ENCODE peak calls at places on chromosomes 4 and X, in ten cellular contexts. I, V, G, Y, W, A, N, F, J and D are unnamed samples.

GRCh38 chr4:164803702-164804101 is 49.8 kb downstream of the SMIM31 start:
- DNase-seq in I (no peak), V (no peak), G (no peak), Y (no peak), W (no peak), A (no peak), N (no peak), F (no peak), J (no peak), D (no peak)

GRCh38 chr4:81555489-81555888 is 83.8 kb upstream of the RASGEF1B start:
- DNase-seq in I (no peak), V (no peak), G (no peak), Y (no peak), W (no peak), A (peak; percentile 61), N (no peak), F (no peak), J (no peak), D (no peak)

GRCh38 chr4:74374128-74374527 is 9.2 kb downstream of the EREG start:
- DNase-seq in I (no peak), V (no peak), G (no peak), Y (no peak), W (no peak), A (no peak), N (no peak), F (no peak), J (no peak), D (no peak)

GRCh38 chr4:81919238-81919637 is 447.5 kb upstream of the RASGEF1B start:
- DNase-seq in I (no peak), V (peak; percentile 1), G (no peak), Y (no peak), W (peak; percentile 1), A (peak; percentile 35), N (no peak), F (no peak), J (no peak), D (no peak)

GRCh38 chr4:143186634-143187033 is 1.9 kb downstream of the USP38 start:
- DNase-seq in I (no peak), V (no peak), G (no peak), Y (no peak), W (peak; percentile 18), A (peak; percentile 21), N (no peak), F (no peak), J (peak; percentile 12), D (no peak)

GRCh38 chr4:150305995-150306394 is 227.8 kb downstream of the DCLK2 start:
- DNase-seq in I (peak; percentile 47), V (no peak), G (no peak), Y (no peak), W (peak; percentile 77), A (no peak), N (no peak), F (no peak), J (no peak), D (no peak)

GRCh38 chr4:153295131-153295755 is 49.2 kb upstream of the MND1 start:
- DNase-seq in I (no peak), V (no peak), G (no peak), Y (no peak), W (no peak), A (no peak), N (no peak), F (no peak), J (no peak), D (no peak)

GRCh38 chrX:106906361-106906760 is 3.2 kb upstream of the RIPPLY1 start:
- DNase-seq in I (no peak), V (no peak), G (no peak), Y (no peak), W (no peak), A (no peak), N (no peak), F (no peak), J (no peak), D (no peak)

GRCh38 chr4:7187691-7188090 is 4.6 kb upstream of the SORCS2 start:
- DNase-seq in I (no peak), V (no peak), G (no peak), Y (no peak), W (no peak), A (no peak), N (no peak), F (no peak), J (no peak), D (no peak)

GRCh38 chrX:130340271-130340670 is 552 bp downstream of the SLC25A14 start:
- DNase-seq in I (no peak), V (no peak), G (no peak), Y (no peak), W (no peak), A (no peak), N (no peak), F (no peak), J (no peak), D (no peak)

GRCh38 chr4:57077550-57078311 is 32.5 kb downstream of the IGFBP7 start:
- DNase-seq in I (no peak), V (no peak), G (no peak), Y (no peak), W (peak; percentile 98), A (no peak), N (no peak), F (no peak), J (no peak), D (no peak)

GRCh38 chr4:139214039-139214534 is 37.1 kb upstream of the ELF2 start:
- DNase-seq in I (no peak), V (peak; percentile 73), G (no peak), Y (no peak), W (peak; percentile 40), A (peak; percentile 93), N (no peak), F (no peak), J (no peak), D (peak; percentile 46)

GRCh38 chr4:151324449-151325319 is 721 bp downstream of the SH3D19 start:
- DNase-seq in I (peak; percentile 73), V (no peak), G (no peak), Y (no peak), W (peak; percentile 57), A (no peak), N (no peak), F (no peak), J (no peak), D (peak; percentile 78)

GRCh38 chr4:82909326-82909725 is 8.8 kb downstream of the THAP9 start:
- DNase-seq in I (no peak), V (no peak), G (no peak), Y (no peak), W (no peak), A (no peak), N (no peak), F (no peak), J (no peak), D (no peak)

GRCh38 chr4:189823611-189824010 is 117.1 kb upstream of the FRG1 start:
- DNase-seq in I (no peak), V (no peak), G (no peak), Y (no peak), W (no peak), A (no peak), N (no peak), F (no peak), J (no peak), D (no peak)

GRCh38 chr4:41178372-41179085 is 35.8 kb downstream of the APBB2 start:
- DNase-seq in I (peak; percentile 8), V (no peak), G (no peak), Y (no peak), W (peak; percentile 96), A (no peak), N (no peak), F (no peak), J (no peak), D (no peak)

GRCh38 chr4:64068096-64068495 is 341.2 kb downstream of the TECRL start:
- DNase-seq in I (no peak), V (no peak), G (no peak), Y (no peak), W (peak; percentile 2), A (no peak), N (no peak), F (no peak), J (no peak), D (no peak)

GRCh38 chr4:44157611-44158277 is 290.9 kb downstream of the KCTD8 start:
- DNase-seq in I (peak; percentile 17), V (no peak), G (no peak), Y (no peak), W (peak; percentile 60), A (no peak), N (no peak), F (no peak), J (no peak), D (no peak)

GRCh38 chr4:11700751-11701226 is 272.1 kb upstream of the HS3ST1 start:
- DNase-seq in I (no peak), V (no peak), G (no peak), Y (no peak), W (peak; percentile 56), A (no peak), N (no peak), F (no peak), J (no peak), D (no peak)

GRCh38 chrX:134537179-134537945 is 77.4 kb downstream of the HPRT1 start:
- DNase-seq in I (no peak), V (no peak), G (peak; percentile 1), Y (no peak), W (peak; percentile 68), A (no peak), N (no peak), F (no peak), J (no peak), D (peak; percentile 74)

GRCh38 chr4:89797117-89797516 is 39.8 kb downstream of the SNCA start:
- DNase-seq in I (no peak), V (no peak), G (no peak), Y (no peak), W (peak; percentile 77), A (no peak), N (no peak), F (no peak), J (no peak), D (no peak)

GRCh38 chr4:98677799-98678198 is 19.4 kb upstream of the TSPAN5 start:
- DNase-seq in I (no peak), V (no peak), G (no peak), Y (no peak), W (peak; percentile 57), A (no peak), N (no peak), F (no peak), J (no peak), D (no peak)

GRCh38 chr4:159151701-159152100 is 48.8 kb downstream of the RAPGEF2 start:
- DNase-seq in I (no peak), V (no peak), G (no peak), Y (no peak), W (no peak), A (no peak), N (no peak), F (no peak), J (no peak), D (no peak)

GRCh38 chrX:133981908-133982307 is 3.5 kb downstream of the GPC3 start:
- DNase-seq in I (no peak), V (no peak), G (no peak), Y (no peak), W (no peak), A (no peak), N (no peak), F (no peak), J (no peak), D (no peak)

GRCh38 chr4:82372874-82373815 is 646 bp downstream of the HNRNPD start:
- DNase-seq in I (peak; percentile 38), V (peak; percentile 73), G (peak; percentile 1), Y (peak; percentile 56), W (peak; percentile 70), A (peak; percentile 80), N (peak; percentile 60), F (peak; percentile 68), J (peak; percentile 29), D (peak; percentile 85)

GRCh38 chrX:107454302-107454701 is 4.8 kb downstream of the FRMPD3 start:
- DNase-seq in I (no peak), V (no peak), G (no peak), Y (no peak), W (peak; percentile 5), A (no peak), N (no peak), F (no peak), J (no peak), D (no peak)

GRCh38 chr4:111770514-111770913 is 374.7 kb upstream of the FAM241A start:
- DNase-seq in I (no peak), V (no peak), G (no peak), Y (no peak), W (no peak), A (no peak), N (no peak), F (no peak), J (no peak), D (no peak)

GRCh38 chrX:6678313-6678712 is 143.4 kb upstream of the VCX3A start:
- DNase-seq in I (no peak), V (no peak), G (no peak), Y (no peak), W (no peak), A (no peak), N (no peak), F (no peak), J (no peak), D (no peak)